ENCODE peak calls at places on chromosome 21, in four cellular contexts. X, P, U and B are unnamed samples.

GRCh38 chr21:42174173-42174572 is 44.8 kb upstream of the ABCG1 start:
- DNase-seq in X (no peak), P (no peak), U (no peak), B (peak)

GRCh38 chr21:44845418-44846200 is 27.7 kb upstream of the SUMO3 start:
- DNase-seq in X (no peak), P (peak), U (peak), B (peak)

GRCh38 chr21:35862969-35863368 is 197.4 kb downstream of the SETD4 start:
- DNase-seq in X (no peak), P (no peak), U (no peak), B (no peak)

GRCh38 chr21:33395866-33396265 is 7.3 kb upstream of the IFNGR2 start:
- DNase-seq in X (peak), P (no peak), U (no peak), B (no peak)

GRCh38 chr21:41210405-41211040 is 42.6 kb downstream of the BACE2 start:
- DNase-seq in X (no peak), P (no peak), U (no peak), B (no peak)

GRCh38 chr21:45002381-45003204 is 62.8 kb downstream of the SLX9 start:
- DNase-seq in X (no peak), P (no peak), U (no peak), B (no peak)

GRCh38 chr21:25970254-25970930 is 200.2 kb downstream of the APP start:
- DNase-seq in X (no peak), P (peak), U (no peak), B (no peak)

GRCh38 chr21:15367061-15367626 is 302.3 kb upstream of the NRIP1 start:
- DNase-seq in X (no peak), P (no peak), U (no peak), B (no peak)

GRCh38 chr21:45153358-45154318 is 79.3 kb downstream of the ADARB1 start:
- DNase-seq in X (no peak), P (no peak), U (peak), B (no peak)

GRCh38 chr21:45109831-45110492 is 35.6 kb downstream of the ADARB1 start:
- DNase-seq in X (no peak), P (no peak), U (no peak), B (no peak)

GRCh38 chr21:27450216-27450615 is 483.3 kb upstream of the ADAMTS5 start:
- DNase-seq in X (no peak), P (no peak), U (no peak), B (no peak)

GRCh38 chr21:16842716-16843115 is 670.1 kb upstream of the CXADR start:
- DNase-seq in X (no peak), P (peak), U (no peak), B (no peak)

GRCh38 chr21:43824883-43825609 is 35.7 kb downstream of the RRP1 start:
- DNase-seq in X (no peak), P (no peak), U (no peak), B (no peak)

GRCh38 chr21:29462475-29462874 is 163.8 kb downstream of the BACH1 start:
- DNase-seq in X (no peak), P (no peak), U (no peak), B (no peak)

GRCh38 chr21:46124926-46125845 is 27.3 kb downstream of the COL6A2 start:
- DNase-seq in X (no peak), P (no peak), U (no peak), B (no peak)

GRCh38 chr21:44455524-44456206 is 355 bp downstream of the LRRC3 start:
- DNase-seq in X (no peak), P (no peak), U (no peak), B (peak)

GRCh38 chr21:45590726-45591618 is 48.7 kb upstream of the SLC19A1 start:
- DNase-seq in X (no peak), P (no peak), U (no peak), B (no peak)

GRCh38 chr21:46205121-46205520 is 20.9 kb upstream of the SPATC1L start:
- DNase-seq in X (no peak), P (no peak), U (no peak), B (no peak)

GRCh38 chr21:14773777-14774345 is 227.7 kb upstream of the SAMSN1 start:
- DNase-seq in X (peak), P (no peak), U (peak), B (peak)

GRCh38 chr21:31180256-31181088 is 142.2 kb upstream of the KRTAP19-8 start:
- DNase-seq in X (peak), P (peak), U (no peak), B (peak)

GRCh38 chr21:41961282-41961701 is 7.5 kb upstream of the C2CD2 start:
- DNase-seq in X (no peak), P (no peak), U (no peak), B (no peak)

GRCh38 chr21:14070049-14070893 is 140.5 kb downstream of the LIPI start:
- DNase-seq in X (no peak), P (no peak), U (no peak), B (no peak)

GRCh38 chr21:35226960-35227741 is 178.0 kb upstream of the RUNX1 start:
- DNase-seq in X (no peak), P (peak), U (no peak), B (peak)

GRCh38 chr21:46649356-46649755 is 13.9 kb downstream of the PRMT2 start:
- DNase-seq in X (no peak), P (no peak), U (no peak), B (no peak)

GRCh38 chr21:35400233-35400939 is 351.3 kb upstream of the RUNX1 start:
- DNase-seq in X (peak), P (peak), U (peak), B (peak)

GRCh38 chr21:25350056-25350455 is 257.2 kb downstream of the MRPL39 start:
- DNase-seq in X (peak), P (no peak), U (peak), B (no peak)

GRCh38 chr21:37389456-37389855 is 22.9 kb downstream of the DYRK1A start:
- DNase-seq in X (no peak), P (no peak), U (no peak), B (no peak)

GRCh38 chr21:35616090-35616489 is 444.2 kb downstream of the SETD4 start:
- DNase-seq in X (no peak), P (no peak), U (no peak), B (peak)

GRCh38 chr21:35204125-35204524 is 155.0 kb upstream of the RUNX1 start:
- DNase-seq in X (no peak), P (no peak), U (no peak), B (no peak)

GRCh38 chr21:40587786-40588353 is 259.1 kb downstream of the DSCAM start:
- DNase-seq in X (no peak), P (no peak), U (no peak), B (no peak)

GRCh38 chr21:43921602-43921978 is 56.6 kb downstream of the AGPAT3 start:
- DNase-seq in X (no peak), P (no peak), U (no peak), B (peak)